ENCODE peak calls at places on chromosomes 3 and 15, in six cellular contexts. One of them, this sample, is unnamed.

GRCh38 chr3:63364495-63364894 is 86.4 kb downstream of the SYNPR start:
- DNase-seq in upper lobe of left lung: no peak
- DNase-seq in IMR-90: peak
- DNase-seq in transverse colon: no peak
- DNase-seq in uterus: no peak
- DNase-seq in heart left ventricle: no peak
- DNase-seq in this sample: peak

GRCh38 chr3:174937488-174937887 is 78.4 kb downstream of the NAALADL2 start:
- DNase-seq in upper lobe of left lung: no peak
- DNase-seq in IMR-90: peak
- DNase-seq in transverse colon: no peak
- DNase-seq in uterus: no peak
- DNase-seq in heart left ventricle: no peak
- DNase-seq in this sample: no peak

GRCh38 chr3:36562945-36563344 is 182.6 kb downstream of the STAC start:
- DNase-seq in upper lobe of left lung: no peak
- DNase-seq in IMR-90: no peak
- DNase-seq in transverse colon: no peak
- DNase-seq in uterus: no peak
- DNase-seq in heart left ventricle: no peak
- DNase-seq in this sample: no peak

GRCh38 chr3:46695177-46695961 is 1.9 kb upstream of the ALS2CL start:
- DNase-seq in upper lobe of left lung: no peak
- DNase-seq in IMR-90: no peak
- DNase-seq in transverse colon: peak
- DNase-seq in uterus: peak
- DNase-seq in heart left ventricle: peak
- DNase-seq in this sample: peak

GRCh38 chr3:58874248-58874741 is 175.5 kb downstream of the CFAP20DC start:
- DNase-seq in upper lobe of left lung: no peak
- DNase-seq in IMR-90: peak
- DNase-seq in transverse colon: no peak
- DNase-seq in uterus: no peak
- DNase-seq in heart left ventricle: no peak
- DNase-seq in this sample: no peak

GRCh38 chr3:10357095-10357494 is 36.2 kb upstream of the SEC13 start:
- DNase-seq in upper lobe of left lung: no peak
- DNase-seq in IMR-90: no peak
- DNase-seq in transverse colon: no peak
- DNase-seq in uterus: no peak
- DNase-seq in heart left ventricle: no peak
- DNase-seq in this sample: no peak

GRCh38 chr3:124372784-124373183 is 357.5 kb upstream of the UMPS start:
- DNase-seq in upper lobe of left lung: no peak
- DNase-seq in IMR-90: no peak
- DNase-seq in transverse colon: no peak
- DNase-seq in uterus: no peak
- DNase-seq in heart left ventricle: no peak
- DNase-seq in this sample: no peak

GRCh38 chr15:69757186-69757585 is 304.6 kb downstream of the RPLP1 start:
- DNase-seq in upper lobe of left lung: peak
- DNase-seq in IMR-90: peak
- DNase-seq in transverse colon: no peak
- DNase-seq in uterus: no peak
- DNase-seq in heart left ventricle: no peak
- DNase-seq in this sample: peak

GRCh38 chr15:28964098-28964497 is 78.3 kb downstream of the APBA2 start:
- DNase-seq in upper lobe of left lung: no peak
- DNase-seq in IMR-90: no peak
- DNase-seq in transverse colon: no peak
- DNase-seq in uterus: no peak
- DNase-seq in heart left ventricle: no peak
- DNase-seq in this sample: no peak

GRCh38 chr3:180073561-180073960 is 36.8 kb upstream of the PEX5L start:
- DNase-seq in upper lobe of left lung: no peak
- DNase-seq in IMR-90: no peak
- DNase-seq in transverse colon: no peak
- DNase-seq in uterus: no peak
- DNase-seq in heart left ventricle: no peak
- DNase-seq in this sample: no peak

DNA sequence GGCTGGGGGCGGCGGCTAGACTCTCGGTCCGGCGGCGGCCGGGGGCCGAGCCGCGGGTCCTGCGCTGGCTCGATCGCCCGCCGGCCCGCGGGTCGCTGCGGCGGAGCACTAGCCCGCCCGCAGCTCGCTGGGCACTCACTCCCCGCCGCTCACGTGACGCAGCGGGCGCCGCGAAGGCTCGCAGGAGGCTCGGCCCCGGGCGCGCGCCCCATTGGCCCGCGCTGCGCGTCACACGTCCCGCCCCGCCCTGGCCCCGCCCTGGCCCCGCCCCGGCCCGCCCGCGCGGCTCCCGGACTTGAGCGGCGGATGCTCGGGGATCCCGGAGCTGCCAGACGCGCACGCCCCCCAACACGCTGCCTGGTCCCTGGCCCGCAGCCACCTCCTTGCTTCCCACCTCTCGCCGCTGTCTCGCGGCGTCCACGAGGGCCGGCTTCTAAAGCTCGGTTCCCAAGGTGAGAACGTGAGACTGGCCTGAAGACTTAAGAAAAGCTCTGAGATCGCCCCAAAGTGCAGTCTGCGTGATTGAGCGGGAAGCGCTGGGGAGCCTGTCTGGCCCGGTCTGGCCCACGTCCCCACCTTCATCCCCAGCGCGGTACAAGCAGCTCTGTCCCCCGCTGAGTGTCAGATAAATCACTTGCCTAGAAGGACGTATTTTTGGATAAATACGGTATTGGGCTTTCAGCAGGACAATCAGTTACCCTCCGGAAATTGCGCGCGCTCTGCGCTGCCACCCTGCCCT is at the start of gene KLF15:
- DNase-seq in upper lobe of left lung: peak
- DNase-seq in IMR-90: peak
- DNase-seq in transverse colon: peak
- DNase-seq in uterus: peak
- DNase-seq in heart left ventricle: peak
- DNase-seq in this sample: peak
- H3K4me3 ChIP-seq in upper lobe of left lung: peak
- H3K4me3 ChIP-seq in IMR-90: peak
- H3K4me3 ChIP-seq in transverse colon: peak
- H3K4me3 ChIP-seq in uterus: peak
- H3K4me3 ChIP-seq in heart left ventricle: peak
- H3K4me3 ChIP-seq in this sample: peak

GRCh38 chr3:167750273-167750971 is 14.9 kb downstream of the SERPINI1 start:
- DNase-seq in upper lobe of left lung: no peak
- DNase-seq in IMR-90: no peak
- DNase-seq in transverse colon: no peak
- DNase-seq in uterus: no peak
- DNase-seq in heart left ventricle: no peak
- DNase-seq in this sample: no peak
- TF ChIP-seq POLR2A in upper lobe of left lung: no peak
- TF ChIP-seq POLR2A in IMR-90: no peak
- TF ChIP-seq POLR2A in transverse colon: no peak
- TF ChIP-seq POLR2A in uterus: no peak
- TF ChIP-seq POLR2A in heart left ventricle: no peak
- TF ChIP-seq POLR2A in this sample: no peak

GRCh38 chr3:178246004-178246403 is 290.2 kb upstream of the KCNMB2 start:
- DNase-seq in upper lobe of left lung: no peak
- DNase-seq in IMR-90: no peak
- DNase-seq in transverse colon: no peak
- DNase-seq in uterus: no peak
- DNase-seq in heart left ventricle: no peak
- DNase-seq in this sample: no peak

GRCh38 chr3:178244653-178245384 is 291.4 kb upstream of the KCNMB2 start:
- DNase-seq in upper lobe of left lung: no peak
- DNase-seq in IMR-90: no peak
- DNase-seq in transverse colon: no peak
- DNase-seq in uterus: no peak
- DNase-seq in heart left ventricle: no peak
- DNase-seq in this sample: no peak

GRCh38 chr3:178245385-178245778 is 290.9 kb upstream of the KCNMB2 start:
- DNase-seq in upper lobe of left lung: no peak
- DNase-seq in IMR-90: peak
- DNase-seq in transverse colon: no peak
- DNase-seq in uterus: no peak
- DNase-seq in heart left ventricle: no peak
- DNase-seq in this sample: no peak
- H3K4me3 ChIP-seq in upper lobe of left lung: no peak
- H3K4me3 ChIP-seq in IMR-90: no peak
- H3K4me3 ChIP-seq in transverse colon: no peak
- H3K4me3 ChIP-seq in uterus: no peak
- H3K4me3 ChIP-seq in heart left ventricle: no peak
- H3K4me3 ChIP-seq in this sample: no peak

DNA sequence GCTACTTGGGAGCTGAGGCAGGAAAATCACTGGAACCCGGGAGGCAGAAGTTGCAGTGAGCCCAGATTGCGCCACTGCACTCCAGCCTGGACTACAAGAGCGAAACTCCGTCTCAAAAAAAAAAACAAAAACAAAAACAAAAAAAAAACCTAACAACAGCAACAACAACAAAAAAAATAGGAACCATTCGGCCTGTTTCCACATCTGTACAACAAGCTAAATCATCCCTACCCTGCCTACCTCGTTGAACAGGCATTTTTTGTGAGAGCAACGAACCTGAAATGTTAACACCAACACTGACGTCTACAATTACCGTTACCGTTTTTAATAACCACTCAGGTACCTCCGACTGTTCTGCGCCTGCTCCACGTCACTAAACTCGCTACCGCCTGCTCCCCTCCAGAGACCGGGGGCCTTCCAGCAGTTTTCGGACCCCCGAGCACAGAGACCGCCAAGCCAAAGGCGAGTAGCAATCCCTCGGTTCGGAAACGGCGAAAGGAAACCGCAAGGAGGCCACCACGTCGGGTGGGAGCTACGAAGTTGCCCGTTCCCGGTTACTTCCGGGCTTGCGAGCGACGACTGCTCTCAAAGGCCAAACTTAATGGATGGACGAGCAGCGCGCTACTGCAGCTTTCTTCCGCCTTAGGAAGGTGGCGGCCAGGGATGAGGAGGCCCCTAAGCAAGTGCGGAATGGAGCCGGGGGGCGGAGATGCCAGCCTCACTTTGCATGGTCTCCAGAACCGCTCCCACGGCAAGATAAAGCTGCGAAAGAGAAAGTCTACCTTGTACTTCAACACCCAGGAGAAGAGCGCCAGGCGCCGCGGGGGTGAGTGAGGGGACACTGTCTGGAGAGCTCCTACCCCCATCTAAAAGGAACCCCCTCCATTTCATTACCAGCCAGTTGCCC is at the start of the genes PIGB and PIGBOS1:
- DNase-seq in upper lobe of left lung: peak
- DNase-seq in IMR-90: peak
- DNase-seq in transverse colon: peak
- DNase-seq in uterus: peak
- DNase-seq in heart left ventricle: peak
- DNase-seq in this sample: peak
- TF ChIP-seq POLR2A in upper lobe of left lung: peak
- TF ChIP-seq POLR2A in IMR-90: peak
- TF ChIP-seq POLR2A in transverse colon: peak
- TF ChIP-seq POLR2A in uterus: no peak
- TF ChIP-seq POLR2A in heart left ventricle: peak
- TF ChIP-seq POLR2A in this sample: peak

GRCh38 chr3:50205719-50206276 is 727 bp downstream of the SLC38A3 start:
- DNase-seq in upper lobe of left lung: peak
- DNase-seq in IMR-90: no peak
- DNase-seq in transverse colon: peak
- DNase-seq in uterus: no peak
- DNase-seq in heart left ventricle: peak
- DNase-seq in this sample: peak
- H3K4me3 ChIP-seq in upper lobe of left lung: peak
- H3K4me3 ChIP-seq in IMR-90: no peak
- H3K4me3 ChIP-seq in transverse colon: no peak
- H3K4me3 ChIP-seq in uterus: peak
- H3K4me3 ChIP-seq in heart left ventricle: peak
- H3K4me3 ChIP-seq in this sample: no peak

GRCh38 chr15:98649996-98650870 is 1.9 kb downstream of the IGF1R start:
- DNase-seq in upper lobe of left lung: peak
- DNase-seq in IMR-90: peak
- DNase-seq in transverse colon: peak
- DNase-seq in uterus: peak
- DNase-seq in heart left ventricle: peak
- DNase-seq in this sample: peak
- TF ChIP-seq POLR2A in upper lobe of left lung: no peak
- TF ChIP-seq POLR2A in IMR-90: no peak
- TF ChIP-seq POLR2A in transverse colon: peak
- TF ChIP-seq POLR2A in uterus: peak
- TF ChIP-seq POLR2A in heart left ventricle: peak
- TF ChIP-seq POLR2A in this sample: peak

DNA sequence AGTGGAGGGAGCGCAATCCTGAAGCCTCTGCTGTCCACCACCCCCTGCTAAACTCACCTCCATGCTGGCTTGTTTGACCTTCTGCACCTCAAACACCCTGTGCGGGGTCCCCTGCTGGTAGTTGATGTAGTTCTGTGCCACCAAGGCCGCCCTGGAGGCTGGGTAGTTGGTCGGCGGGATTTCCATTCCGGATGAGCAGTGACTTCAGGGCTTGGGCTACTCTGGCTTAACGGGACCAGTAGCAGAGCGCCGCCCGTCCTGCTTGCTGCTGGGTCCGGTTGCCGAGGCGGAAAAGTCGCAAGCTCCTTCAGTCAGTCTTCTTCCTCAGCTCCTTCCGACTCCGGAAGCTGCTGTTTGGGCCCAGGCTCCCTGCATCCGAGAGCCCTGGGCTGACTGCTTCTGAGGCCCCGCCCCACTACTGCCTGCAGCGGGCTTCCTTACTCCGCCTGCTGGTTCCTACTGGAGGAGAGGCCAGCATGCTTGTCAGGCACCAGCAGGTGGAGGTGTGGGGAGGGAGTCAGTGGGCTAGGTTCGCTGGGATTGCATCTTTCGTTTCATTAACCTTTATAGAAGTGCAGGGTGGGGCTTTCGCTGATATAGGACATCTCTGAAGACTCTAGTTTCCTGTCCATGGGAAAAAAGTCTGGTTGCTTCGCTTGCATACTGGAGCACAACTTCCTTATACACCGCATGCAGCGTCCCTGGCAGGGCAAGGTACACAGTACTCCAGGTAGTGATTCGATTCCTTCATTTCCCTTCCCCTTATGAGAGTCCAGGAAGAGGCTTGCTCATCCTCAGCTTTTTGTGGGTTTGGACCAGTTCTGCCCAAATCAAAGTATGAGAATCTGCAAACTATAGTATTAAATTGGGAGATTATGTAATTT is at the start of gene LXN:
- DNase-seq in upper lobe of left lung: peak
- DNase-seq in IMR-90: peak
- DNase-seq in transverse colon: peak
- DNase-seq in uterus: peak
- DNase-seq in heart left ventricle: peak
- DNase-seq in this sample: no peak
- H3K4me3 ChIP-seq in upper lobe of left lung: peak
- H3K4me3 ChIP-seq in IMR-90: peak
- H3K4me3 ChIP-seq in transverse colon: peak
- H3K4me3 ChIP-seq in uterus: peak
- H3K4me3 ChIP-seq in heart left ventricle: peak
- H3K4me3 ChIP-seq in this sample: no peak

This sample was measured in NB4.